ENCODE peak calls at places on chromosomes 16 and 17, in nine cellular contexts. S is stimulated activated CD8-positive, alpha-beta memory T cell treated with anti-CD3 and anti-CD28 coated beads, Interleukin-15, amount 100 ng/mL, for 24 hours; A is AG10803; T is NCI-H1092; O is ACHN; U is NCI-H748 treated with DMSO at 0.1 percent for 48 hours; Q is KBM-7; N is activated CD8-positive, alpha-beta memory T cell treated with anti-CD3 and anti-CD28 coated beads for 48 hours; R is T-cell. P is an unnamed sample.

GRCh38 chr17:44097110-44097810 is 26.2 kb downstream of the HDAC5 start:
- DNase-seq in Q (peak; percentile 45), R (no peak), U (no peak), N (no peak), O (peak; percentile 82), T (no peak), A (peak; percentile 94), S (no peak), P (no peak)

GRCh38 chr16:68324780-68325357 is 14.1 kb downstream of the PRMT7 start:
- DNase-seq in T (no peak), N (no peak), S (no peak), A (no peak), Q (no peak), R (no peak), O (no peak), U (no peak), P (no peak)

GRCh38 chr17:56914641-56915263 is 903 bp upstream of the TRIM25 start:
- DNase-seq in R (no peak), O (peak; percentile 30), A (no peak), Q (no peak), S (no peak), U (no peak), T (no peak), N (no peak), P (no peak)

GRCh38 chr16:1158456-1159324 is 5.8 kb downstream of the CACNA1H start:
- DNase-seq in S (no peak), N (no peak), R (no peak), O (no peak), A (no peak), U (no peak), T (no peak), Q (no peak), P (no peak)

GRCh38 chr16:63467513-63467912 is 1431.3 kb upstream of the CDH8 start:
- DNase-seq in O (no peak), S (no peak), N (no peak), R (no peak), U (no peak), A (no peak), Q (no peak), T (no peak), P (no peak)

GRCh38 chr17:56834380-56835258 is 668 bp downstream of the DGKE start:
- DNase-seq in R (peak; percentile 62), Q (peak; percentile 69), S (peak; percentile 32), T (peak; percentile 13), A (peak; percentile 5), U (peak; percentile 33), N (peak; percentile 53), O (peak; percentile 61), P (peak; percentile 78)

GRCh38 chr16:82070656-82071369 is 35.8 kb downstream of the HSD17B2 start:
- DNase-seq in A (peak; percentile 80), O (peak; percentile 33), U (no peak), S (no peak), Q (no peak), N (no peak), R (no peak), T (no peak), P (no peak)

GRCh38 chr17:50218771-50219315 is 17.4 kb upstream of the COL1A1 start:
- DNase-seq in N (no peak), A (peak; percentile 98), S (no peak), Q (no peak), O (peak; percentile 87), U (no peak), R (no peak), T (no peak), P (no peak)

GRCh38 chr16:54283735-54284318 is 2.8 kb downstream of the IRX3 start:
- DNase-seq in O (no peak), A (no peak), U (no peak), T (no peak), N (no peak), Q (peak; percentile 47), S (no peak), R (no peak), P (no peak)

GRCh38 chr17:38710603-38710962 is 5.5 kb downstream of the MLLT6 start:
- DNase-seq in R (no peak), T (no peak), A (no peak), O (no peak), N (no peak), Q (no peak), S (no peak), U (no peak), P (no peak)

GRCh38 chr16:84252214-84252613 is 12.4 kb upstream of the KCNG4 start:
- DNase-seq in U (no peak), T (no peak), O (no peak), A (no peak), S (no peak), R (no peak), Q (no peak), N (no peak), P (no peak)

GRCh38 chr17:68843522-68843921 is 111.7 kb downstream of the ABCA8 start:
- DNase-seq in S (no peak), N (no peak), Q (no peak), A (peak; percentile 48), T (no peak), O (no peak), U (peak; percentile 54), R (no peak), P (no peak)

GRCh38 chr16:19655242-19655777 is 62.7 kb downstream of the KNOP1 start:
- DNase-seq in R (no peak), U (peak; percentile 4), N (no peak), A (no peak), O (no peak), T (peak; percentile 42), Q (no peak), S (no peak), P (no peak)

GRCh38 chr16:72501739-72502653 is 330.0 kb upstream of the PMFBP1 start:
- DNase-seq in Q (peak; percentile 78), S (no peak), A (peak; percentile 78), R (peak; percentile 10), T (peak; percentile 52), N (no peak), O (peak; percentile 80), U (peak; percentile 36), P (no peak)

GRCh38 chr17:66662496-66662895 is 172.4 kb upstream of the CACNG5 start:
- DNase-seq in S (no peak), Q (no peak), R (no peak), T (no peak), A (no peak), N (no peak), O (no peak), U (no peak), P (no peak)

GRCh38 chr17:68759343-68760140 is 158.4 kb upstream of the FAM20A start:
- DNase-seq in T (peak; percentile 76), R (no peak), A (peak; percentile 91), S (peak; percentile 6), U (peak; percentile 85), Q (peak; percentile 92), N (peak; percentile 20), O (peak; percentile 95), P (no peak)

GRCh38 chr16:7325835-7326234 is 6.8 kb upstream of the RBFOX1 start:
- DNase-seq in Q (no peak), R (no peak), T (no peak), S (no peak), N (no peak), A (no peak), U (no peak), O (no peak), P (no peak)

GRCh38 chr16:54265558-54266213 is 20.9 kb downstream of the IRX3 start:
- DNase-seq in S (no peak), U (no peak), R (no peak), T (no peak), O (no peak), Q (no peak), A (peak; percentile 23), N (no peak), P (no peak)

GRCh38 chr17:79997004-79997673 is 38.5 kb downstream of the TBC1D16 start:
- DNase-seq in T (no peak), R (peak; percentile 86), O (no peak), U (no peak), S (no peak), Q (peak; percentile 85), N (peak; percentile 36), A (no peak), P (peak; percentile 58)

GRCh38 chr17:58316260-58316960 is 12.2 kb downstream of the TSPOAP1 start:
- DNase-seq in N (no peak), R (no peak), T (no peak), Q (no peak), U (no peak), S (no peak), O (no peak), A (no peak), P (peak; percentile 54)

GRCh38 chr17:3982113-3982512 is 17.9 kb upstream of the ATP2A3 start:
- DNase-seq in R (no peak), S (no peak), N (no peak), O (no peak), A (no peak), T (no peak), U (no peak), Q (no peak), P (no peak)

GRCh38 chr17:73940511-73940910 is 263.0 kb upstream of the RPL38 start:
- DNase-seq in S (no peak), R (no peak), U (no peak), Q (no peak), A (no peak), N (no peak), O (no peak), T (no peak), P (no peak)

GRCh38 chr17:62631086-62631935 is 3.8 kb downstream of the MRC2 start:
- DNase-seq in T (no peak), S (no peak), A (no peak), U (no peak), R (no peak), O (no peak), Q (no peak), N (no peak), P (no peak)

GRCh38 chr16:56965149-56965938 is 3.6 kb downstream of the CETP start:
- DNase-seq in T (no peak), R (no peak), U (no peak), S (no peak), A (no peak), Q (no peak), O (no peak), N (no peak), P (no peak)

GRCh38 chr16:19601083-19601976 is 45.8 kb downstream of the VPS35L start:
- DNase-seq in N (no peak), Q (peak; percentile 57), S (no peak), R (peak; percentile 16), U (no peak), T (no peak), O (peak; percentile 57), A (peak; percentile 49), P (peak; percentile 19)

GRCh38 chr16:47358816-47359215 is 102.0 kb downstream of the ITFG1 start:
- DNase-seq in N (no peak), A (no peak), Q (no peak), O (peak; percentile 84), S (no peak), T (no peak), U (no peak), R (no peak), P (no peak)

GRCh38 chr17:76993636-76994035 is 125.4 kb downstream of the MGAT5B start:
- DNase-seq in U (no peak), R (no peak), S (no peak), T (no peak), N (no peak), Q (no peak), A (no peak), O (no peak), P (no peak)

GRCh38 chr17:57468932-57469775 is 212.8 kb downstream of the MSI2 start:
- DNase-seq in A (no peak), S (no peak), R (no peak), Q (no peak), N (no peak), T (peak; percentile 62), U (peak; percentile 44), O (no peak), P (no peak)

GRCh38 chr16:30637952-30638351 is 12.8 kb upstream of the PRR14 start:
- DNase-seq in Q (peak; percentile 76), R (no peak), N (no peak), T (peak; percentile 39), A (peak; percentile 58), U (no peak), O (peak; percentile 75), S (no peak), P (no peak)

GRCh38 chr16:83513006-83513755 is 294.6 kb upstream of the HSBP1 start:
- DNase-seq in R (no peak), S (no peak), Q (no peak), A (peak; percentile 93), N (no peak), T (no peak), O (peak; percentile 72), U (no peak), P (no peak)

GRCh38 chr16:19497181-19497580 is 24.7 kb downstream of the GDE1 start:
- DNase-seq in N (no peak), O (no peak), R (no peak), Q (no peak), S (no peak), U (no peak), A (no peak), T (no peak), P (no peak)